ENCODE peak calls at places on chromosomes 7 and 10, in seven cellular contexts. One of them, this sample, is unnamed. For H3K4me1, the result is how much of the 10 kb centered on the place peaks cover.

GRCh38 chr10:114638874-114639625 is 19.0 kb downstream of the ABLIM1 start:
- DNase-seq in heart right ventricle: no peak
- DNase-seq in Panc1: no peak
- DNase-seq in uterus: no peak
- DNase-seq in astrocyte: peak
- DNase-seq in H1: no peak
- DNase-seq in PC-9: peak
- DNase-seq in this sample: no peak

GRCh38 chr7:108488902-108489538 is 32.8 kb upstream of the NRCAM start:
- DNase-seq in heart right ventricle: no peak
- DNase-seq in Panc1: no peak
- DNase-seq in uterus: no peak
- DNase-seq in astrocyte: peak
- DNase-seq in H1: no peak
- DNase-seq in PC-9: no peak
- DNase-seq in this sample: no peak

GRCh38 chr7:127933116-127933515 is 98.1 kb downstream of the LRRC4 start:
- DNase-seq in heart right ventricle: no peak
- DNase-seq in Panc1: no peak
- DNase-seq in uterus: no peak
- DNase-seq in astrocyte: peak
- DNase-seq in H1: no peak
- DNase-seq in PC-9: no peak
- DNase-seq in this sample: no peak

GRCh38 chr10:122154733-122155366 is 116.2 kb upstream of the BTBD16 start:
- DNase-seq in heart right ventricle: peak
- DNase-seq in Panc1: no peak
- DNase-seq in uterus: peak
- DNase-seq in astrocyte: peak
- DNase-seq in H1: no peak
- DNase-seq in PC-9: no peak
- DNase-seq in this sample: peak

GRCh38 chr10:24456319-24456718 is 247.4 kb downstream of the KIAA1217 start:
- DNase-seq in heart right ventricle: no peak
- DNase-seq in Panc1: no peak
- DNase-seq in uterus: no peak
- DNase-seq in astrocyte: peak
- DNase-seq in H1: no peak
- DNase-seq in PC-9: peak
- DNase-seq in this sample: no peak

GRCh38 chr10:44786451-44786850 is 124.7 kb upstream of the TMEM72 start:
- DNase-seq in heart right ventricle: no peak
- DNase-seq in Panc1: no peak
- DNase-seq in uterus: peak
- DNase-seq in astrocyte: peak
- DNase-seq in H1: no peak
- DNase-seq in PC-9: no peak
- DNase-seq in this sample: no peak

GRCh38 chr10:47049056-47049851 is 138.0 kb downstream of the PTPN20 start:
- DNase-seq in heart right ventricle: peak
- DNase-seq in Panc1: no peak
- DNase-seq in uterus: peak
- DNase-seq in astrocyte: no peak
- DNase-seq in H1: no peak
- DNase-seq in PC-9: no peak
- DNase-seq in this sample: no peak

GRCh38 chr7:158255558-158255957 is 332.1 kb downstream of the PTPRN2 start:
- DNase-seq in heart right ventricle: no peak
- DNase-seq in Panc1: no peak
- DNase-seq in uterus: no peak
- DNase-seq in astrocyte: no peak
- DNase-seq in H1: no peak
- DNase-seq in PC-9: no peak
- DNase-seq in this sample: no peak

GRCh38 chr10:102869290-102870198 is at the start of gene AS3MT:
- DNase-seq in heart right ventricle: peak
- DNase-seq in Panc1: no peak
- DNase-seq in uterus: peak
- DNase-seq in astrocyte: no peak
- DNase-seq in H1: peak
- DNase-seq in PC-9: no peak
- DNase-seq in this sample: peak

GRCh38 chr10:113021268-113022028 is 71.4 kb downstream of the TCF7L2 start:
- DNase-seq in heart right ventricle: no peak
- DNase-seq in Panc1: no peak
- DNase-seq in uterus: peak
- DNase-seq in astrocyte: no peak
- DNase-seq in H1: no peak
- DNase-seq in PC-9: no peak
- DNase-seq in this sample: peak

GRCh38 chr10:119489572-119490326 is 52.8 kb downstream of the RGS10 start:
- DNase-seq in heart right ventricle: no peak
- DNase-seq in Panc1: peak
- DNase-seq in uterus: peak
- DNase-seq in astrocyte: no peak
- DNase-seq in H1: peak
- DNase-seq in PC-9: no peak
- DNase-seq in this sample: peak

GRCh38 chr7:47757946-47758371 is 176.0 kb upstream of the TNS3 start:
- DNase-seq in heart right ventricle: no peak
- DNase-seq in Panc1: no peak
- DNase-seq in uterus: peak
- DNase-seq in astrocyte: peak
- DNase-seq in H1: no peak
- DNase-seq in PC-9: no peak
- DNase-seq in this sample: peak

GRCh38 chr10:18438356-18439126 is 212.8 kb downstream of the NSUN6 start:
- DNase-seq in heart right ventricle: peak
- DNase-seq in Panc1: no peak
- DNase-seq in uterus: no peak
- DNase-seq in astrocyte: no peak
- DNase-seq in H1: no peak
- DNase-seq in PC-9: no peak
- DNase-seq in this sample: no peak

GRCh38 chr10:119165171-119166110 is at the start of gene SFXN4:
- DNase-seq in heart right ventricle: peak
- DNase-seq in Panc1: no peak
- DNase-seq in uterus: peak
- DNase-seq in astrocyte: peak
- DNase-seq in H1: peak
- DNase-seq in PC-9: no peak
- DNase-seq in this sample: peak

GRCh38 chr10:125457406-125457805 is 225.6 kb downstream of the TEX36 start:
- DNase-seq in heart right ventricle: no peak
- DNase-seq in Panc1: no peak
- DNase-seq in uterus: no peak
- DNase-seq in astrocyte: no peak
- DNase-seq in H1: no peak
- DNase-seq in PC-9: no peak
- DNase-seq in this sample: no peak

GRCh38 chr10:132335189-132336063 is 3.4 kb downstream of the LRRC27 start:
- DNase-seq in heart right ventricle: peak
- DNase-seq in Panc1: no peak
- DNase-seq in uterus: no peak
- DNase-seq in astrocyte: no peak
- DNase-seq in H1: no peak
- DNase-seq in PC-9: no peak
- DNase-seq in this sample: peak

GRCh38 chr10:42691361-42692120 is 53.2 kb upstream of the ZNF33B start:
- DNase-seq in heart right ventricle: no peak
- DNase-seq in Panc1: no peak
- DNase-seq in uterus: no peak
- DNase-seq in astrocyte: no peak
- DNase-seq in H1: no peak
- DNase-seq in PC-9: peak
- DNase-seq in this sample: no peak

GRCh38 chr7:14191686-14192098 is 202.2 kb upstream of the ETV1 start:
- DNase-seq in heart right ventricle: no peak
- DNase-seq in Panc1: peak
- DNase-seq in uterus: no peak
- DNase-seq in astrocyte: peak
- DNase-seq in H1: no peak
- DNase-seq in PC-9: no peak
- DNase-seq in this sample: no peak

GRCh38 chr7:101121996-101122932 is 4.6 kb upstream of the SERPINE1 start:
- DNase-seq in heart right ventricle: peak
- DNase-seq in Panc1: no peak
- DNase-seq in uterus: peak
- DNase-seq in astrocyte: peak
- DNase-seq in H1: no peak
- DNase-seq in PC-9: peak
- DNase-seq in this sample: peak

GRCh38 chr10:79128923-79129305 is 60.1 kb downstream of the ZMIZ1 start:
- DNase-seq in heart right ventricle: no peak
- DNase-seq in Panc1: no peak
- DNase-seq in uterus: no peak
- DNase-seq in astrocyte: no peak
- DNase-seq in H1: no peak
- DNase-seq in PC-9: no peak
- DNase-seq in this sample: no peak

GRCh38 chr7:127582361-127582760 is 3.0 kb downstream of the GCC1 start:
- DNase-seq in heart right ventricle: peak
- DNase-seq in Panc1: no peak
- DNase-seq in uterus: peak
- DNase-seq in astrocyte: no peak
- DNase-seq in H1: no peak
- DNase-seq in PC-9: no peak
- DNase-seq in this sample: no peak

GRCh38 chr10:31583358-31583757 is 264.3 kb downstream of the ZEB1 start:
- DNase-seq in heart right ventricle: no peak
- DNase-seq in Panc1: no peak
- DNase-seq in uterus: no peak
- DNase-seq in astrocyte: no peak
- DNase-seq in H1: no peak
- DNase-seq in PC-9: no peak
- DNase-seq in this sample: no peak

GRCh38 chr7:123494193-123494796 is 40.1 kb downstream of the IQUB start:
- DNase-seq in heart right ventricle: peak
- DNase-seq in Panc1: peak
- DNase-seq in uterus: no peak
- DNase-seq in astrocyte: no peak
- DNase-seq in H1: no peak
- DNase-seq in PC-9: no peak
- DNase-seq in this sample: no peak

GRCh38 chr7:93678185-93678584 is 103.7 kb upstream of the CALCR start:
- DNase-seq in heart right ventricle: no peak
- DNase-seq in Panc1: no peak
- DNase-seq in uterus: no peak
- DNase-seq in astrocyte: no peak
- DNase-seq in H1: no peak
- DNase-seq in PC-9: no peak
- DNase-seq in this sample: no peak

GRCh38 chr7:32762894-32763293 is 128.7 kb downstream of the KBTBD2 start:
- DNase-seq in heart right ventricle: no peak
- DNase-seq in Panc1: no peak
- DNase-seq in uterus: no peak
- DNase-seq in astrocyte: no peak
- DNase-seq in H1: no peak
- DNase-seq in PC-9: no peak
- DNase-seq in this sample: peak

DNA sequence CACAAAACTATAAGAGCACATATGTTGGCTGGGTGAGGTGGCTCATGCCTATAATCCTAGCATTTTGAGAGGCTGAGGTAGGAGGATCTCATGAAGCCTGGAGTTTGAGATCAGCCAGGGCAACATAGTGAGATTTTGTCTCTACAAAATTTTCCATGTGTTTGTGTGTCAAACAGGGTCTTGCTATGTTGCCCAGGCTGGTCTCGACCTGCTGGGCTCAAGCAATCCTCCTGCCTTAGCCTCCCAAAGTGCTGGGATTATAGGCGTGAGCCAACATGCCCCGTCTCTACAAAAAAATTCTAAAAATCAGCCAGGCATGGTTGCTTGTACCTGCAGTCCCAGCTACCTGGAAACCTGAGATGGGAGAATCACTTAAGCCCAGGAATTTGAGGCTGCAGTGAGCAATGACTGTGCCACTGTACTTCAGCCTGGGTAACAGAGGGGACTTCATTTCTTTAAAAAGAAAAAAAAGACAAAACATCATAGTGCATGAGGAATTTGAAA is 28.3 kb downstream of the FZD9 start:
- DNase-seq in heart right ventricle: no peak
- DNase-seq in Panc1: no peak
- DNase-seq in uterus: no peak
- DNase-seq in astrocyte: no peak
- DNase-seq in H1: no peak
- DNase-seq in PC-9: no peak
- DNase-seq in this sample: no peak
- H3K27ac ChIP-seq in heart right ventricle: no peak
- H3K27ac ChIP-seq in Panc1: no peak
- H3K27ac ChIP-seq in uterus: no peak
- H3K27ac ChIP-seq in astrocyte: no peak
- H3K27ac ChIP-seq in H1: no peak
- H3K27ac ChIP-seq in PC-9: no peak
- H3K27ac ChIP-seq in this sample: no peak

DNA sequence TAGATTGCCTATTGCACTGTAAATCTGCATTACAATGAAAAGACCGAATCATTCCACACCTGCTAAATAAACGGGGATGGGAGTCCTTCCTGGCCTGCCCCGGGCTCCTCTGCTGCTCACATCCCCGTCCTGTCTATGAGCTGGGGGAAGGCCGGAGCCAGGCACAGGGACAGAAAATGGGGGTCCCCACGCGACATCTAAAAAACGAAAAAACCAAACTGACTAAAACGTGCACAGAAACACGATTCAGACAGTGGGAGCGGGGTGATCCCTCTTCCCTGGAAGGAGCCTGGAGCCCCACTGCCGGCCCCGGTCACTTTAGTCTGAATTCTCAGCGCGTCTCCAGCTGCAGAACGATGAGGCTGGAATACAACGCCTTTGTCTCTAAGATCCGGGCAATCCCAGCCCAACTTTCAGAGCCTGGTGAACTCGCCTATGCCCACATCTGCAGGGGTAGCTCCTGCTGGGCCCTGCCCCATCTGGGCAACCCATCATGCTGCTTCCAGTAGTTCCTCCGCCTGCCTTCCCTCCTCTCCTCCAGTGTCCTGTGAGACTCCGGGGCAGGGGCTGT is 78.0 kb downstream of the ADARB2 start:
- DNase-seq in heart right ventricle: no peak
- DNase-seq in Panc1: no peak
- DNase-seq in uterus: no peak
- DNase-seq in astrocyte: no peak
- DNase-seq in H1: no peak
- DNase-seq in PC-9: no peak
- DNase-seq in this sample: no peak
- H3K4me1 ChIP-seq in heart right ventricle: under half
- H3K4me1 ChIP-seq in Panc1: under half
- H3K4me1 ChIP-seq in uterus: under half
- H3K4me1 ChIP-seq in astrocyte: under half
- H3K4me1 ChIP-seq in H1: under half
- H3K4me1 ChIP-seq in PC-9: under half
- H3K4me1 ChIP-seq in this sample: under half

GRCh38 chr7:143015102-143015501 is 11.8 kb downstream of the OR9A2 start:
- DNase-seq in heart right ventricle: no peak
- DNase-seq in Panc1: no peak
- DNase-seq in uterus: no peak
- DNase-seq in astrocyte: no peak
- DNase-seq in H1: no peak
- DNase-seq in PC-9: no peak
- DNase-seq in this sample: no peak
- H3K27ac ChIP-seq in heart right ventricle: no peak
- H3K27ac ChIP-seq in Panc1: no peak
- H3K27ac ChIP-seq in uterus: no peak
- H3K27ac ChIP-seq in astrocyte: no peak
- H3K27ac ChIP-seq in H1: no peak
- H3K27ac ChIP-seq in PC-9: no peak
- H3K27ac ChIP-seq in this sample: no peak

GRCh38 chr7:5695037-5695708 is 86.3 kb downstream of the RNF216 start:
- DNase-seq in heart right ventricle: peak
- DNase-seq in Panc1: no peak
- DNase-seq in uterus: peak
- DNase-seq in astrocyte: peak
- DNase-seq in H1: no peak
- DNase-seq in PC-9: no peak
- DNase-seq in this sample: peak
- H3K4me1 ChIP-seq in heart right ventricle: half or more
- H3K4me1 ChIP-seq in Panc1: under half
- H3K4me1 ChIP-seq in uterus: under half
- H3K4me1 ChIP-seq in astrocyte: half or more
- H3K4me1 ChIP-seq in H1: under half
- H3K4me1 ChIP-seq in PC-9: under half
- H3K4me1 ChIP-seq in this sample: under half